ENCODE peak calls at places on chromosomes 13 and 19, in five cellular contexts. E is right lobe of liver, B is transverse colon, L is A549, R is endothelial cell of umbilical vein. W is an unnamed sample.

GRCh38 chr13:50130686-50131051 is 115.4 kb downstream of the KCNRG start:
- DNase-seq in L (peak; percentile 8), R (peak; percentile 53), E (peak; percentile 38), B (peak; percentile 29), W (no peak)

GRCh38 chr13:53012707-53013106 is 15.9 kb upstream of the OLFM4 start:
- DNase-seq in R (no peak), B (no peak), L (no peak), E (no peak), W (no peak)

GRCh38 chr19:29188289-29188688 is 24.7 kb downstream of the UQCRFS1 start:
- DNase-seq in R (no peak), L (no peak), B (no peak), E (no peak), W (no peak)

GRCh38 chr19:46604781-46605355 is 3.7 kb downstream of the CALM3 start:
- DNase-seq in E (peak; percentile 68), L (no peak), B (no peak), R (no peak), W (no peak)

GRCh38 chr13:50081899-50082425 is 66.7 kb downstream of the KCNRG start:
- DNase-seq in E (peak; percentile 97), R (peak; percentile 100), L (peak; percentile 75), B (peak; percentile 99), W (peak; percentile 98)

GRCh38 chr19:47729799-47730520 is 15.4 kb upstream of the NOP53 start:
- DNase-seq in R (peak; percentile 93), B (peak; percentile 39), E (peak; percentile 75), L (peak; percentile 87), W (peak; percentile 92)

GRCh38 chr13:30153871-30154426 is 153.4 kb downstream of the KATNAL1 start:
- DNase-seq in E (no peak), B (no peak), R (no peak), L (no peak), W (no peak)

GRCh38 chr19:55688422-55689218 is 13.6 kb downstream of the EPN1 start:
- DNase-seq in E (peak; percentile 18), L (no peak), R (no peak), B (peak; percentile 87), W (no peak)

DNA sequence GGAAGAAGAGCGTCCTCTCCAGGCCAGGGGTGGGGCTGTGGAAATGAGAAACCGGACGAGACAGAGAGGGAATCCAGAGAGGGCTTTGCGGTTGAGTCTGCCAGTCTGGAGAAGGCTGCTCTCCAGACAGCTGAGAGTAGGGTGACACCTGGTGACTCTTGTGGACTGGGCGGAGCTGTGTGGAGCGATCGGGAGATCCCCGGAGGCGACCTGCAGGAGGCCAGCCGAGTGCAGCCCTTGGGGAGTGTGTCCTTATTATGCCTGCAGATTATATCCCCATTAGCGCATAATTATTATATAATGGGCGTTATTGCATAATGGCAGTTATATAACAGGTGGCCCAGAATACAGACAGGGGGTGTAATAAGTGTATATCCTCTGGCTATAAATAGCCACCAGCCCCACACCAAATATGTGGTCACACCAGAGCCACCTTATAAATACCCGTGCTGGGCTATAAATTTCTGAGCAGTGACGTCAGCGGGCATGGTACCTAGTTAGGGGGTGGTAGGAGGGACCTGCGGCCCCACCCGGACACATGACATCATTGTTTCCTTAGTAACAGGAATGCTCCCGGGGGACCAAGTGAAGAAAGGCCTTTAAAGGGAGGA is 41.2 kb downstream of the NFIX start:
- DNase-seq in B (peak; percentile 81), L (no peak), E (peak; percentile 62), R (no peak), W (no peak)
- H3K4me1 ChIP-seq in B (peaks cover 81% of the 10 kb centered on the region), L (peaks cover 17% of the 10 kb centered on the region), E (peaks cover 52% of the 10 kb centered on the region), R (peaks cover 15% of the 10 kb centered on the region), W (peaks cover 79% of the 10 kb centered on the region)

GRCh38 chr19:16330368-16330801 is 5.8 kb downstream of the KLF2 start:
- DNase-seq in B (peak; percentile 83), E (peak; percentile 81), R (peak; percentile 81), L (peak; percentile 72), W (peak; percentile 72)

GRCh38 chr19:16334421-16334820 is 9.8 kb downstream of the KLF2 start:
- DNase-seq in B (no peak), R (peak; percentile 53), E (no peak), L (no peak), W (no peak)

GRCh38 chr19:16330811-16331690 is 6.4 kb downstream of the KLF2 start:
- DNase-seq in E (no peak), L (no peak), R (no peak), B (no peak), W (no peak)

GRCh38 chr19:16335226-16335625 is 10.6 kb downstream of the KLF2 start:
- DNase-seq in E (no peak), B (no peak), R (no peak), L (no peak), W (no peak)

GRCh38 chr19:16332991-16333624 is 8.5 kb downstream of the KLF2 start:
- DNase-seq in E (no peak), B (no peak), R (no peak), L (no peak), W (no peak)
- TF ChIP-seq POLR2A in E (no peak), B (no peak), R (no peak), L (no peak), W (no peak)

DNA sequence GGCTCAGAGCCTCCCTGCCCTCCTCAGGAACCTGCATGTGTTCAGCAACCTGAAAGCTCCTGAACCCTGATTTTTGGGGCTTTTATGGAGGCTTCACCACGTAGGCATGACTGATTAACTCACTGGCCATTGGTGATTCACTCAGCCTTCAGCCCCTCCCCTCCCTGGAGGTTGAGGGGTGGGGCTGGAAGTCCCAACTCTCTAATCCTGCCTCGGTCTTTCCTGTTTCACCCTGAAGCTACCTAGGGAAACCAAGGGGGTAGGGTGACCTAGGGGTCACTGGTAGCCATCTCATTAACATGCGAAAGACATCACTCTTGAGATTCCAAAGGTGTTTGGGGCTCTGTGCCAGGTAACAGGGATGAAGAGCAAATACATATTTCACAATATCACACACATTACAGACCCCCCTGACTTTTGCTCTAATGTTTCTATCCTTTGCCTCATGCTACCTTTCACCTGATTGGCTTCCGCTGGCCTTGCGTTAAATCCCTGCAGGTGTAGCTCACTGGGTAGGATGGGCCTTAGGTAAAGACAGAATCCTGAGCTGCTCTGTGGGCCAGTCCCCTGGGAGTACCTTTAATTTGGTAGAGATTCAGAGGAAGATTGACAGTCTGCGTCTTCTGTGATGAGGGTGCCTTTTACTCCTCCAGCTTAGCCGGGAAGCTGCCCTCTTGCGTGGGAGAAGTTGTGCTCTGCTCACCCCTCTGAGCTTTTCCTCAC is 260.6 kb downstream of the ATP8A2 start:
- DNase-seq in E (no peak), R (no peak), B (no peak), L (no peak), W (no peak)
- H3K4me1 ChIP-seq in E (no peaks in the 10 kb centered on the region), R (no peaks in the 10 kb centered on the region), B (no peaks in the 10 kb centered on the region), L (no peaks in the 10 kb centered on the region), W (no peaks in the 10 kb centered on the region)

GRCh38 chr13:111116830-111117229 is 1.7 kb downstream of the ARHGEF7 start:
- DNase-seq in B (no peak), R (no peak), L (no peak), E (no peak), W (no peak)

GRCh38 chr13:111115051-111115840 is at the start of gene ARHGEF7:
- DNase-seq in R (no peak), B (no peak), L (no peak), E (peak; percentile 44), W (no peak)

GRCh38 chr13:111115841-111116500 is 861 bp downstream of the ARHGEF7 start:
- DNase-seq in B (peak; percentile 29), L (no peak), E (peak; percentile 69), R (peak; percentile 27), W (peak; percentile 29)

GRCh38 chr13:111112196-111112595 is 2.9 kb upstream of the ARHGEF7 start:
- DNase-seq in B (no peak), E (no peak), L (no peak), R (no peak), W (no peak)

DNA sequence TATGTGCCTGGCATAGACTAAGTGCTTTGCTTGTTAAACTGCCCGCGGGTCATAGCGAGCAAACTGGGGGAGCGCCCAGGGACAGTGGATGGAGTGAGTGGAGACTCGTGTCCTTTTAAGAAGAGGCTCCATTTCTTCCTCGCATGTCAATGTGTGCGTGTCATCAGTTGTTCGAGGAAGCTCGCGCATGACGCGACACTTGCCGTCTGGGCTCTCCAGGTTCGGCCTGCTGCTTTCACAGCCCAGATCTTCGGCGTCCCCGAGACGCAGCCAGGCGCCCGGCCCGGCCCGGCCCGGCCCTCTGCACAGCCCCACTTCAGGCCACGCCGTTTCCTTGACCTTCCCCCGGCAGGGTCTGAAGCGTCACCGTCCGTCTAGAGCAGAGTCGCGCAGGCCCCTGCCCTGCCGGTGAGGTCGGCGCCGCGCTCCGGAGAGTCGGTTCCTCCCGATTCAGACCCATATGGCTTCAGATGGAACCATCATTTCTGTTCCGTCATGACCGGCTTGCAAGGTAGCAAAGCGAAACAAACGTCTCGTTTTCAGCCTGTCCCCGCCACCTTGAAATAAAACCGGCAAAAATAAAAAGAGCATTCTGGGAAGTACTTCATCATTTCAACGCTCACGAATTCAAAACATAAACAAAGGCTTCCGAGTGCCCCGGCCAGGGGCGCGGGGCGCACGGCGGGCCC is 604 bp upstream of the ARHGEF7 start:
- DNase-seq in R (peak; percentile 32), E (peak; percentile 55), B (peak; percentile 31), L (no peak), W (no peak)
- TF ChIP-seq POLR2A in R (no peak), E (no peak), B (no peak), L (no peak), W (peak; percentile 38)

GRCh38 chr13:99362362-99362761 is 55.2 kb upstream of the GPR183 start:
- DNase-seq in R (no peak), L (no peak), E (no peak), B (no peak), W (no peak)

GRCh38 chr13:99361197-99361596 is 54.0 kb upstream of the GPR183 start:
- DNase-seq in B (no peak), E (no peak), R (peak; percentile 11), L (no peak), W (no peak)

GRCh38 chr13:99363391-99363790 is 56.2 kb upstream of the GPR183 start:
- DNase-seq in E (no peak), L (no peak), R (no peak), B (no peak), W (no peak)

GRCh38 chr13:99366075-99366987 is 59.1 kb upstream of the GPR183 start:
- DNase-seq in E (no peak), R (no peak), B (no peak), L (no peak), W (no peak)

GRCh38 chr13:99363949-99364348 is 56.8 kb upstream of the GPR183 start:
- DNase-seq in L (no peak), E (no peak), R (no peak), B (no peak), W (no peak)
- H3K4me1 ChIP-seq in L (no peaks in the 10 kb centered on the region), E (no peaks in the 10 kb centered on the region), R (no peaks in the 10 kb centered on the region), B (peaks cover 5% of the 10 kb centered on the region), W (no peaks in the 10 kb centered on the region)

DNA sequence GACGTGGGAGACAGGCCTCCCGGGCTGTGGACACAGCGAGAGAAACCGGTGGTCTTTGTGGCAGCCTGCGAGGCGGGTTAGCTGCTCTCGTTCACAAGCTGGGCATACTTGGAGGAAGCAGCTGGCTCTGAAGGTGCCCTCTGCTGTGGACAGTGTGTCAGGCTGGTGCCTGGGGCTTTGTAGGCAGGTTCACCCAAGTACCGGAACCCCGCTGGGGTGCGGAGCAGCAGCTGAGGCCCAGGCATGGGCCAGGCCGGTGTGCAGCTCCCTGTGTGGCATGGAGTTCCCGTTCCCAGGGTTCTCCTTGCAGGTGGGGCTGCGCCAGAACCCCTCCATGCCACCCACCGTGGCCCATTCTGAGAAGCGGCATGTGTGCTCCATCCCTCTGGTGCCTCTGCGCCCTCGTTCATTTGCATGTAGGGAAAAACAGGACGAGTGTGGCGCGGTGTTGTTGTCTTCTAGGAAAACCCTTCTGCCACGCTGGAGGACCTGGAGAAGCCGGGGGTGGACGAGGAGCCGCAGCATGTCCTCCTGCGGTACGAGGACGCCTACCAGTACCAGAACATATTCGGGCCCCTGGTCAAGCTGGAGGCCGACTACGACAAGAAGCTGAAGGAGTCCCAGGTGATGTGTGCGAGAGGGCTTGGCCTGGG is 20.0 kb downstream of the UPF1 start:
- DNase-seq in E (no peak), B (no peak), L (no peak), R (no peak), W (no peak)
- TF ChIP-seq POLR2A in E (no peak), B (no peak), L (no peak), R (no peak), W (no peak)

GRCh38 chr19:39140195-39140516 is 14.6 kb downstream of the PAK4 start:
- DNase-seq in E (no peak), B (no peak), L (no peak), R (no peak), W (no peak)
- H3K4me1 ChIP-seq in E (peaks cover 17% of the 10 kb centered on the region), B (peaks cover 46% of the 10 kb centered on the region), L (peaks cover 68% of the 10 kb centered on the region), R (peaks cover 15% of the 10 kb centered on the region), W (peaks cover 81% of the 10 kb centered on the region)

W was measured in body of pancreas.